ENCODE peak calls at places on chromosomes 13 and 19, in seven cellular contexts. A is CD8-positive, alpha-beta T cell; O is omental fat pad; D is left lobe of liver; L is foreskin keratinocyte; C is left cardiac atrium; F is sciatic nerve. M is an unnamed sample.

GRCh38 chr13:109700176-109700575 is 86.2 kb downstream of the IRS2 start:
- ATAC-seq in L (peak), C (peak), O (no peak), A (no peak), F (peak), D (no peak), M (no peak)

GRCh38 chr19:42242071-42242511 is 311 bp downstream of the GSK3A start:
- ATAC-seq in O (no peak), A (no peak), D (no peak), F (no peak), L (no peak), C (no peak), M (no peak)

GRCh38 chr13:25905411-25906010 is 146.3 kb downstream of the SHISA2 start:
- ATAC-seq in F (no peak), O (no peak), L (no peak), A (no peak), D (no peak), C (peak), M (no peak)

GRCh38 chr19:50167314-50167721 is 4.2 kb upstream of the IZUMO2 start:
- ATAC-seq in O (no peak), F (no peak), L (no peak), A (no peak), C (no peak), D (no peak), M (no peak)

GRCh38 chr13:56718791-56719190 is 421.9 kb upstream of the PRR20A start:
- ATAC-seq in A (no peak), D (no peak), F (no peak), L (no peak), C (no peak), O (no peak), M (no peak)

GRCh38 chr13:77717508-77717907 is 20.0 kb downstream of the SLAIN1 start:
- ATAC-seq in F (no peak), C (no peak), A (no peak), D (no peak), O (no peak), L (no peak), M (no peak)

GRCh38 chr13:28468520-28468915 is 26.4 kb downstream of the FLT1 start:
- ATAC-seq in D (no peak), F (no peak), L (no peak), O (no peak), C (no peak), A (no peak), M (no peak)

GRCh38 chr19:49534632-49535385 is 7.0 kb downstream of the RCN3 start:
- ATAC-seq in F (no peak), D (no peak), L (no peak), C (no peak), O (no peak), A (no peak), M (no peak)

GRCh38 chr19:17183271-17183757 is 31.8 kb upstream of the USE1 start:
- ATAC-seq in L (no peak), F (no peak), D (no peak), C (no peak), O (no peak), A (peak), M (peak)

GRCh38 chr19:13097331-13098258 is 5.1 kb downstream of the LYL1 start:
- ATAC-seq in L (no peak), O (no peak), A (no peak), C (peak), D (no peak), F (peak), M (no peak)

GRCh38 chr19:10667867-10668266 is 13.7 kb downstream of the ILF3 start:
- ATAC-seq in F (no peak), L (no peak), C (no peak), O (no peak), A (no peak), D (no peak), M (no peak)

GRCh38 chr19:3557461-3558248 is at the start of gene MFSD12:
- ATAC-seq in F (peak), D (peak), A (peak), L (peak), O (peak), C (peak), M (peak)

GRCh38 chr19:49528211-49528771 is 488 bp downstream of the RCN3 start:
- ATAC-seq in O (peak), C (peak), L (no peak), A (no peak), D (peak), F (peak), M (no peak)

GRCh38 chr19:3506384-3507340 is 551 bp downstream of the FZR1 start:
- ATAC-seq in A (no peak), D (peak), C (peak), F (peak), L (no peak), O (peak), M (no peak)

GRCh38 chr19:18433039-18433691 is 4.8 kb downstream of the ISYNA1 start:
- ATAC-seq in C (no peak), F (no peak), D (no peak), A (peak), O (no peak), L (no peak), M (no peak)

GRCh38 chr19:39568604-39569003 is 28.6 kb upstream of the EID2 start:
- ATAC-seq in L (no peak), D (no peak), F (no peak), O (no peak), C (no peak), A (no peak), M (no peak)

GRCh38 chr13:22061371-22061805 is 390.5 kb downstream of the FGF9 start:
- ATAC-seq in F (peak), L (no peak), O (no peak), A (peak), D (no peak), C (peak), M (peak)

GRCh38 chr19:56113071-56113632 is 7.9 kb downstream of the ZNF787 start:
- ATAC-seq in A (no peak), O (no peak), L (no peak), C (no peak), F (no peak), D (no peak), M (no peak)

GRCh38 chr13:43232144-43232840 is 208.9 kb downstream of the DNAJC15 start:
- ATAC-seq in O (no peak), F (no peak), A (no peak), L (no peak), C (no peak), D (no peak), M (no peak)

GRCh38 chr13:38981096-38981495 is 9.5 kb downstream of the STOML3 start:
- ATAC-seq in L (no peak), C (no peak), D (no peak), A (no peak), F (no peak), O (no peak), M (no peak)

GRCh38 chr13:76992548-76993001 is 694 bp downstream of the CLN5 start:
- ATAC-seq in C (peak), O (peak), F (peak), A (no peak), L (peak), D (peak), M (no peak)

GRCh38 chr19:55099557-55100506 is 17.6 kb downstream of the PPP1R12C start:
- ATAC-seq in A (no peak), C (peak), L (no peak), D (no peak), F (peak), O (no peak), M (no peak)

GRCh38 chr19:15285896-15286591 is 46.3 kb downstream of the BRD4 start:
- ATAC-seq in A (no peak), L (no peak), O (no peak), F (no peak), C (no peak), D (no peak), M (no peak)

GRCh38 chr13:89763011-89763410 is 1584.5 kb upstream of the MIR17HG start:
- ATAC-seq in C (no peak), L (no peak), F (no peak), D (no peak), A (no peak), O (no peak), M (no peak)

GRCh38 chr13:48437381-48437780 is 24.5 kb upstream of the LPAR6 start:
- ATAC-seq in F (peak), L (peak), A (no peak), O (no peak), C (peak), D (peak), M (no peak)

GRCh38 chr13:79674765-79675515 is 194.0 kb downstream of the NDFIP2 start:
- ATAC-seq in O (no peak), C (no peak), A (no peak), D (no peak), L (peak), F (no peak), M (no peak)

GRCh38 chr13:110832531-110832930 is 82.3 kb downstream of the ANKRD10 start:
- ATAC-seq in L (no peak), F (no peak), O (no peak), A (no peak), C (no peak), D (no peak), M (no peak)

GRCh38 chr19:39001016-39001415 is 25.5 kb upstream of the FBXO17 start:
- ATAC-seq in F (no peak), A (no peak), C (no peak), L (no peak), D (no peak), O (no peak), M (no peak)

GRCh38 chr13:44697058-44697457 is 120.9 kb upstream of the TSC22D1 start:
- ATAC-seq in D (no peak), F (no peak), L (no peak), O (no peak), A (no peak), C (no peak), M (no peak)